ENCODE peak calls at places on chromosomes 3 and 15, in four cellular contexts. One of them, this sample, is unnamed.

GRCh38 chr3:111667621-111668239 is 72.6 kb upstream of the ZBED2 start:
- DNase-seq in HepG2: no peak
- DNase-seq in GM12878: peak; percentile 69
- DNase-seq in SK-N-SH: no peak
- DNase-seq in this sample: no peak

GRCh38 chr3:172666181-172666872 is 44.5 kb downstream of the NCEH1 start:
- DNase-seq in HepG2: no peak
- DNase-seq in GM12878: no peak
- DNase-seq in SK-N-SH: no peak
- DNase-seq in this sample: no peak

GRCh38 chr3:47907784-47908183 is 104.8 kb downstream of the DHX30 start:
- DNase-seq in HepG2: no peak
- DNase-seq in GM12878: no peak
- DNase-seq in SK-N-SH: no peak
- DNase-seq in this sample: no peak

GRCh38 chr3:195107593-195107992 is 163.4 kb downstream of the XXYLT1 start:
- DNase-seq in HepG2: no peak
- DNase-seq in GM12878: no peak
- DNase-seq in SK-N-SH: no peak
- DNase-seq in this sample: no peak

GRCh38 chr3:58683001-58683845 is 16.6 kb upstream of the FAM3D start:
- DNase-seq in HepG2: no peak
- DNase-seq in GM12878: peak; percentile 42
- DNase-seq in SK-N-SH: no peak
- DNase-seq in this sample: no peak

GRCh38 chr3:159764211-159765024 is 224.2 kb upstream of the IL12A start:
- DNase-seq in HepG2: no peak
- DNase-seq in GM12878: no peak
- DNase-seq in SK-N-SH: peak; percentile 83
- DNase-seq in this sample: peak; percentile 36

GRCh38 chr3:150170843-150171513 is 200.3 kb upstream of the PFN2 start:
- DNase-seq in HepG2: no peak
- DNase-seq in GM12878: no peak
- DNase-seq in SK-N-SH: no peak
- DNase-seq in this sample: no peak

GRCh38 chr3:58351920-58352319 is 19.2 kb downstream of the PXK start:
- DNase-seq in HepG2: no peak
- DNase-seq in GM12878: no peak
- DNase-seq in SK-N-SH: peak; percentile 45
- DNase-seq in this sample: no peak

GRCh38 chr3:16692486-16693378 is 87.5 kb upstream of the DAZL start:
- DNase-seq in HepG2: no peak
- DNase-seq in GM12878: no peak
- DNase-seq in SK-N-SH: no peak
- DNase-seq in this sample: no peak

GRCh38 chr3:146881366-146881765 is 276.2 kb upstream of the PLSCR5 start:
- DNase-seq in HepG2: no peak
- DNase-seq in GM12878: no peak
- DNase-seq in SK-N-SH: no peak
- DNase-seq in this sample: no peak

GRCh38 chr3:45583021-45583851 is 11.3 kb upstream of the LIMD1 start:
- DNase-seq in HepG2: peak; percentile 68
- DNase-seq in GM12878: no peak
- DNase-seq in SK-N-SH: peak; percentile 73
- DNase-seq in this sample: no peak

GRCh38 chr15:90901799-90902655 is 1.1 kb upstream of the MAN2A2 start:
- DNase-seq in HepG2: peak; percentile 64
- DNase-seq in GM12878: peak; percentile 59
- DNase-seq in SK-N-SH: peak; percentile 99
- DNase-seq in this sample: peak; percentile 58

GRCh38 chr15:27725733-27726132 is 373.4 kb downstream of the OCA2 start:
- DNase-seq in HepG2: no peak
- DNase-seq in GM12878: no peak
- DNase-seq in SK-N-SH: no peak
- DNase-seq in this sample: no peak

GRCh38 chr3:133401374-133402135 is 1.7 kb downstream of the BFSP2 start:
- DNase-seq in HepG2: no peak
- DNase-seq in GM12878: no peak
- DNase-seq in SK-N-SH: peak; percentile 77
- DNase-seq in this sample: no peak

GRCh38 chr3:146160233-146160963 is 586 bp downstream of the PLOD2 start:
- DNase-seq in HepG2: peak; percentile 71
- DNase-seq in GM12878: no peak
- DNase-seq in SK-N-SH: peak; percentile 20
- DNase-seq in this sample: peak; percentile 76

GRCh38 chr3:72487078-72487765 is 361.0 kb downstream of the SHQ1 start:
- DNase-seq in HepG2: peak; percentile 5
- DNase-seq in GM12878: no peak
- DNase-seq in SK-N-SH: no peak
- DNase-seq in this sample: no peak

GRCh38 chr3:126108689-126109075 is 24.8 kb upstream of the SLC41A3 start:
- DNase-seq in HepG2: no peak
- DNase-seq in GM12878: no peak
- DNase-seq in SK-N-SH: no peak
- DNase-seq in this sample: no peak

GRCh38 chr3:38646062-38646461 is 3.4 kb downstream of the SCN5A start:
- DNase-seq in HepG2: no peak
- DNase-seq in GM12878: no peak
- DNase-seq in SK-N-SH: peak; percentile 4
- DNase-seq in this sample: no peak

GRCh38 chr3:71629289-71630252 is 46.0 kb upstream of the FOXP1 start:
- DNase-seq in HepG2: no peak
- DNase-seq in GM12878: no peak
- DNase-seq in SK-N-SH: no peak
- DNase-seq in this sample: no peak

GRCh38 chr3:138329984-138330293 is 288 bp upstream of the NME9 start:
- DNase-seq in HepG2: no peak
- DNase-seq in GM12878: no peak
- DNase-seq in SK-N-SH: no peak
- DNase-seq in this sample: no peak

GRCh38 chr3:138329127-138329983 is at the start of gene NME9:
- DNase-seq in HepG2: peak; percentile 87
- DNase-seq in GM12878: no peak
- DNase-seq in SK-N-SH: peak; percentile 97
- DNase-seq in this sample: peak; percentile 95

GRCh38 chr3:138326866-138327595 is 2.6 kb downstream of the NME9 start:
- DNase-seq in HepG2: no peak
- DNase-seq in GM12878: no peak
- DNase-seq in SK-N-SH: no peak
- DNase-seq in this sample: no peak

GRCh38 chr3:138327831-138328230 is 1.8 kb downstream of the NME9 start:
- DNase-seq in HepG2: no peak
- DNase-seq in GM12878: no peak
- DNase-seq in SK-N-SH: no peak
- DNase-seq in this sample: no peak

DNA sequence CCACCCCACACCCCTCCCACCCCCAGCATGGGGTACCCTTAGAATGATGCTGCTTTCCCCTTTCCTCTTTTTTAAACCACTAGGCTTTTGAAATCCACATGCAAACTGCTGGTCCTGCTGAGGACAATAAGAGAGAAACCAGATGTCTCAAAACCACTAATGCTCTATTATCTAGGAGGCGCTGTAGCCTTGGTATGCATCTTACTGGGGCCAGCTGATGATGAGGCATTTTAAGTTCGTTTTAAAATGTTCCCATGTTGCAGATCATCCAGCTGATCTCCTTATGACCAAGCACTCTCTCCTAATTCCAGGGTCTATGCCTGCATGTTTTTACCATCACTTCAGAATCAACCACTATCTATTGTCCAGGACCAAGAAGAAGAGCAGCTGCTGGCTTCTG is 1.3 kb downstream of the NME9 start:
- DNase-seq in HepG2: no peak
- DNase-seq in GM12878: no peak
- DNase-seq in SK-N-SH: peak; percentile 27
- DNase-seq in this sample: no peak
- TF ChIP-seq YY1 in HepG2: no peak
- TF ChIP-seq YY1 in GM12878: no peak
- TF ChIP-seq YY1 in SK-N-SH: no peak
- TF ChIP-seq YY1 in this sample: no peak

DNA sequence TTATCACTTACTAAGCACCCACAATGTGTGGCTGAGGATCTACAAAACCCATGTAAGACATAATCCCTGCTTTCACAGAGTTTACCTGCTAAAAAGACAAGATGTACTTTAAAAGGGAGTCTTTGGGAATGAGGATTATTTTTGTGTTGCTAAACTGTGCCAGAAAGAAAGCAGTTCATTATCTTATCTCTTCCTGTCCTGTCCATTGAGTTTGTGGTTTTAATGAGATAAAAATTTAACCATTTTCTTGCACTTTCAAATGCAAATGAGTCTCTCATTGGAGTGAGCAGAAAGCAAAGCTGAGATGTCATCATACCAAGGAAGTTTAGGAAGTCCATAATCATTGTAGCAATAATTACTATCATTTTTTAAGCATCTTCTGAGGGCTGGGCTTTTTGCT is 231.2 kb upstream of the ADAMTS9 start:
- DNase-seq in HepG2: no peak
- DNase-seq in GM12878: no peak
- DNase-seq in SK-N-SH: no peak
- DNase-seq in this sample: no peak
- TF ChIP-seq YY1 in HepG2: no peak
- TF ChIP-seq YY1 in GM12878: no peak
- TF ChIP-seq YY1 in SK-N-SH: no peak
- TF ChIP-seq YY1 in this sample: no peak

DNA sequence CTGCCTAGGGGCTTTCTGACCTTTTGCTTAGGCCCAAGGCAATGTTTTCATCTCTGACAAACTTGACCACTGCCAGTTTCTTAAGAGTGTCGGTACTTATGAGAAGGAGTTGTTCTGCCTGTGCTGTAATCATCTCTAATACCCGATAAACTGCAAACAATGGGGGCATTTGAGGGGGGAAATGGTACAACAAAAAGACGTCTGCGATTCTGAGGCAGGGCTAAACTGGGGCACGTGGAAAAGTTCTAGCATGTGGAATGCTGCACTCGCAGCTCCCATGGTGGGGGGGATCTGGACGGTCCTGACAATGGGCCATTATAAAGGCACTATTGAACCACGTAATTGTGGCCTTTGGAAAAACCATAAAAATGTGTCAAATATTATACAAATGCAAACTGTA is 73.1 kb upstream of the SAMMSON start:
- DNase-seq in HepG2: no peak
- DNase-seq in GM12878: no peak
- DNase-seq in SK-N-SH: no peak
- DNase-seq in this sample: no peak
- TF ChIP-seq YY1 in HepG2: no peak
- TF ChIP-seq YY1 in GM12878: no peak
- TF ChIP-seq YY1 in SK-N-SH: no peak
- TF ChIP-seq YY1 in this sample: no peak

DNA sequence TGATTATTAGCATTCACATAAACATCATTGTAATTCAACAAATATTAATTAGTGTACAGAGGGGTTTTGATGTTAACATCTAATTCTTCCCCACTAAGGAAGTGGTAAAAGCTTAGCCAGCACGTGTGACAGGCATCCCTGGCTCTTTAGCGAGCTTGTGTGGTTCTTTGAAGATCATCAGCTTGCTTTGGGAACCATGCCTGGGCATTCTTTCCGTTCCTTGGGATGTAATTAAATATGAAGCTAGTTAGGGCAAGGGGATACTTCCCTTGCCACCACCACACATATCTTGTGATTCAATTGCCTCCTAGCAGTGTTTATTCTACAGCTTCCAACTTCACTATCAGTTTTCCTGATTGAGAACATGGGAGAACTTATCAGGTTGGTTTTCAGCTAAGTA is 246.5 kb downstream of the MYRIP start:
- DNase-seq in HepG2: no peak
- DNase-seq in GM12878: no peak
- DNase-seq in SK-N-SH: no peak
- DNase-seq in this sample: no peak
- TF ChIP-seq YY1 in HepG2: no peak
- TF ChIP-seq YY1 in GM12878: no peak
- TF ChIP-seq YY1 in SK-N-SH: no peak
- TF ChIP-seq YY1 in this sample: no peak

DNA sequence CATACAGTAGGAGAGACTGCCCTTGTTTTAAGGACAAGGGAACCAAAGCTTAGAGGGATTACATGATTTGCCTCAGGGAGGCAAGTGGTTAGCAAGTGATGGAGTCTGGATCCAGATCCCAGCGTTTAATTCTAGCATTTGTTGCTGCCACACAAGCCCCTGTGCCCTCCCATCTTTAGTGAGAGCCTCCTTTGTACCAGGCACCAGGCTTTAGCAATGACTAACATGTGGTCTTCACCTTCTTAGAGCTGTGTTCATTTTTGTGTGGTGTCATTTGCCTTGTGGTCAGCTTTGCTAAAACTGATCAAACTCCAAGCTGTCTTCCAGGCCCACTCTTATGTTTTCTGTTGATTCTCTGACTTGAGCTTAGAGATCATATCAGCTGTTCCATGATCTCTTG is 290.5 kb downstream of the RPLP1 start:
- DNase-seq in HepG2: no peak
- DNase-seq in GM12878: no peak
- DNase-seq in SK-N-SH: no peak
- DNase-seq in this sample: no peak
- TF ChIP-seq YY1 in HepG2: no peak
- TF ChIP-seq YY1 in GM12878: no peak
- TF ChIP-seq YY1 in SK-N-SH: no peak
- TF ChIP-seq YY1 in this sample: no peak

GRCh38 chr3:120276767-120277166 is 8.3 kb downstream of the GPR156 start:
- DNase-seq in HepG2: no peak
- DNase-seq in GM12878: no peak
- DNase-seq in SK-N-SH: no peak
- DNase-seq in this sample: no peak
- TF ChIP-seq YY1 in HepG2: no peak
- TF ChIP-seq YY1 in GM12878: no peak
- TF ChIP-seq YY1 in SK-N-SH: no peak
- TF ChIP-seq YY1 in this sample: no peak

DNA sequence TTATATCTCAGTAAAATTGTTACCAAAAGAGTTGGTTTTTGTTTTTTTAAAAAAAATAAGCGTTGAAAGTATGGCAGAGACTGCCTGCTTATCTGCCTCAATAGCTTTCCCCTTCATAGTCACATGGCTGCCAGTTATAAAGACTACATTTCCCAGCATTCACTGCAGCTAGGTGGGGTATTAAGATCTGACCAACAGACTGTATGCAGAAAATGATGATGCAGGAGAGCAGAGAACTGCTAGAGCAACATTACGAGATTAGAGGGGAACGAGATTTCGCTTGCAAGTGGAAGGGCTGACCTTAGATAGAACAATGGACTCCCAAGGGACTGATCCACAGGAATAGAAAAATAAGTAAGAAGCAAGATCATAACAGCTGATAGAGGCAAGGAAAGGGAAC is 14.3 kb downstream of the RHOA start:
- DNase-seq in HepG2: no peak
- DNase-seq in GM12878: no peak
- DNase-seq in SK-N-SH: peak; percentile 61
- DNase-seq in this sample: no peak
- TF ChIP-seq YY1 in HepG2: peak; percentile 17
- TF ChIP-seq YY1 in GM12878: peak; percentile 91
- TF ChIP-seq YY1 in SK-N-SH: peak; percentile 78
- TF ChIP-seq YY1 in this sample: peak; percentile 20